ENCODE peak calls at places on chromosomes 16 and 17, in seven cellular contexts. I is heart left ventricle, R is thyroid gland, X is A549, J is esophagus squamous epithelium, M is IMR-90, Z is stomach. G is an unnamed sample.

GRCh38 chr16:54437361-54437760 is 150.8 kb upstream of the IRX3 start:
- DNase-seq in I (no peak), R (no peak), X (no peak), J (no peak), M (no peak), Z (no peak), G (no peak)

GRCh38 chr17:70205386-70205785 is 36.1 kb downstream of the KCNJ2 start:
- DNase-seq in I (no peak), R (no peak), X (no peak), J (no peak), M (no peak), Z (no peak), G (no peak)

GRCh38 chr17:31739300-31739699 is 119.7 kb downstream of the COPRS start:
- DNase-seq in I (no peak), R (no peak), X (no peak), J (no peak), M (peak), Z (no peak), G (no peak)

GRCh38 chr16:56265184-56265583 is 73.9 kb downstream of the GNAO1 start:
- DNase-seq in I (no peak), R (no peak), X (no peak), J (no peak), M (no peak), Z (no peak), G (no peak)

GRCh38 chr17:49775546-49776260 is 11.8 kb upstream of the FAM117A start:
- DNase-seq in I (no peak), R (peak), X (no peak), J (no peak), M (no peak), Z (no peak), G (peak)

GRCh38 chr16:11596572-11597226 is 10.0 kb upstream of the LITAF start:
- DNase-seq in I (no peak), R (no peak), X (no peak), J (no peak), M (no peak), Z (no peak), G (peak)

GRCh38 chr16:57091200-57091989 is 988 bp upstream of the CPNE2 start:
- DNase-seq in I (no peak), R (peak), X (peak), J (no peak), M (peak), Z (peak), G (no peak)

GRCh38 chr16:11101695-11102522 is 154.1 kb downstream of the SOCS1 start:
- DNase-seq in I (no peak), R (no peak), X (no peak), J (no peak), M (peak), Z (no peak), G (no peak)

GRCh38 chr16:89512453-89512852 is 4.2 kb downstream of the SPG7 start:
- DNase-seq in I (no peak), R (no peak), X (no peak), J (no peak), M (no peak), Z (no peak), G (no peak)

GRCh38 chr16:55297910-55298175 is 26.2 kb upstream of the IRX6 start:
- DNase-seq in I (no peak), R (no peak), X (no peak), J (no peak), M (peak), Z (no peak), G (no peak)

GRCh38 chr17:21277332-21277731 is 7.2 kb upstream of the MAP2K3 start:
- DNase-seq in I (no peak), R (no peak), X (no peak), J (no peak), M (no peak), Z (no peak), G (no peak)

GRCh38 chr16:77271532-77272426 is 72.6 kb downstream of the SYCE1L start:
- DNase-seq in I (no peak), R (peak), X (no peak), J (no peak), M (no peak), Z (no peak), G (no peak)

GRCh38 chr16:18800674-18801196 is 614 bp downstream of the ARL6IP1 start:
- DNase-seq in I (no peak), R (peak), X (no peak), J (no peak), M (no peak), Z (no peak), G (no peak)

DNA sequence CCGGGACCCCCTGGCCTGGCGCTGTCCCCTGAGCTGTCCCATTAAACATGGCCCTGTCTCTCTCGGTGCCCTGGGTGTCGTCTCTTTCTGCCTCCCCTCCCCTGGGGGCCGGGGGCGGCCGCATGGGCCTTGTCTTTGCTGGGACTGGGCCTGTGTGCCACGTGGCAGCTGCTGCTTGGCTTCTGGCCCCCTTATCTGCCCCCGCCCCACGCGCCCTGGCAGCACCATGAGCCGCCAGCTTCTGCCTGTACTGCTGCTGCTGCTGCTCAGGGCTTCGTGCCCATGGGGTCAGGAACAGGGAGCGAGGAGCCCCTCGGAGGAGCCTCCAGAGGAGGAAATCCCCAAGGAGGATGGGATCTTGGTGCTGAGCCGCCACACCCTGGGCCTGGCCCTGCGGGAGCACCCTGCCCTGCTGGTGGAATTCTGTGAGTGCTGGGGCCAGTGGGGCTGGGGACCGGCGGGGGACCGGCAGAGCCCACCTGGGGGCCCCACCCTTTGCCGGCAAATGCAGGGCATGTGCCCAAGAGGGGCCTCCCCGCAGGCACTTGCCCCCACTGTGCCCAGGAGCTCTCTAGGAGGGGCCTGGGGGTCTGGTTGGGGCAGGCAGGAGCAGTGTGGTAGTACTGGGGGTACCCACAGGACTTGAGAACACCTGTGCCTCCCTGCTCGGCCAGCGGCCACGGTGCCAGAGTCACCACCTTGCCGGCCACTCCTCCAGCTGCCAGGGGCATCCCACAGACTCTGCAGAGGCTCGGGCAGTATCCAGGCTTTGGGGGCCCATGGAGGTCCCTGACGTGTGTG is at the start of gene PDIA2:
- DNase-seq in I (no peak), R (no peak), X (no peak), J (no peak), M (no peak), Z (peak), G (no peak)
- TF ChIP-seq POLR2A in I (no peak), R (no peak), X (no peak), J (no peak), M (no peak), Z (no peak), G (no peak)

DNA sequence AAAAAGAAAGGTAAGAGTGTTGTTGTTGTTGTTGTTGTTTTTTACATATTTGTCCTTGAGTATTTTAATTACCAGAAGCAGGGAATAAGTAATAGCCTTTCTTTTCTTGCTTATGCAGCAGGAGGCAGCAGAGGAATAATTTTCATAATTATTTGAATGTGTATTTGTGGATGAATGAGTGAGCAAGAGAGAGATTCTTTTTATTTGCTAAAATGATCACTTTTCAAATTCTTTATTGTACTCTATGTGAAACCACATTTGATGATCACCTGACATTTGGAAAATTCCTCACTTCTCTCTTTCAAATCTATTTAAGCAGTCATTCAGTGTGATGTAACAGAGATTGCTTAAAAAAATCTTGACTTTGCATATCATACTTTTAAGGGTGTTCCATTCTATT is 223.6 kb downstream of the BCAS3 start:
- DNase-seq in I (no peak), R (no peak), X (no peak), J (no peak), M (peak), Z (no peak), G (no peak)
- TF ChIP-seq CTCF in I (no peak), R (no peak), X (no peak), J (no peak), M (peak), Z (no peak), G (no peak)

DNA sequence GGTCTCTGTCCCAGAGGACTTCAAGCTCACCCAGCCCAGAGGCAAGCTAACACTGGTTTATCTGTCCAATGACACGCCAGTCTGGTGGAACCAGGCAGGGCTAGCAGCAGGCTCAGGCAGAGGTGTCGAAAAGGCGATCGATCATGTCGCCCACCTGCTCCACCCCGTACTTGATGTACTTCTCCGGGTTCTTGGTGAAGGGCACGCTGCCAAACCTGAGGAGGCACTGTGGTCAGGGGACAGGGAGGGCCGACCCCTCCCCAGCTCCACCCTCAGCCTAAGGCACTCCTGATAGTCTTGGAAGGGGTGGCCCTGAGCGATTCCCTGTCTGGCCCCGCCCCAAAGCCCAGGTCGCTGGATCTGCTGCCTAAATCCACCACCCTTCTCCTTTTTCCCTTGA is 4.6 kb downstream of the ZACN start:
- DNase-seq in I (peak), R (no peak), X (no peak), J (no peak), M (no peak), Z (no peak), G (no peak)
- H3K27ac ChIP-seq in I (no peak), R (no peak), X (no peak), J (no peak), M (no peak), Z (no peak), G (no peak)

GRCh38 chr17:79739148-79740062 is 8.7 kb downstream of the ENPP7 start:
- DNase-seq in I (no peak), R (no peak), X (no peak), J (no peak), M (no peak), Z (no peak), G (no peak)

GRCh38 chr17:79741751-79742588 is 11.2 kb downstream of the ENPP7 start:
- DNase-seq in I (peak), R (peak), X (peak), J (no peak), M (peak), Z (peak), G (peak)

GRCh38 chr17:79738643-79739042 is 7.9 kb downstream of the ENPP7 start:
- DNase-seq in I (no peak), R (no peak), X (no peak), J (no peak), M (no peak), Z (no peak), G (no peak)

GRCh38 chr17:79741401-79741750 is 10.6 kb downstream of the ENPP7 start:
- DNase-seq in I (peak), R (no peak), X (no peak), J (no peak), M (no peak), Z (no peak), G (no peak)

GRCh38 chr17:79740413-79740812 is 9.7 kb downstream of the ENPP7 start:
- DNase-seq in I (no peak), R (no peak), X (no peak), J (no peak), M (no peak), Z (no peak), G (no peak)
- TF ChIP-seq POLR2A in I (no peak), R (no peak), X (no peak), J (no peak), M (no peak), Z (no peak), G (no peak)

GRCh38 chr17:74353446-74354060 is 8.1 kb downstream of the BTBD17 start:
- DNase-seq in I (no peak), R (peak), X (no peak), J (no peak), M (no peak), Z (no peak), G (no peak)

GRCh38 chr17:74351552-74352210 is 10.0 kb downstream of the BTBD17 start:
- DNase-seq in I (no peak), R (no peak), X (no peak), J (no peak), M (no peak), Z (no peak), G (no peak)

GRCh38 chr17:74354561-74354960 is 7.1 kb downstream of the BTBD17 start:
- DNase-seq in I (no peak), R (no peak), X (no peak), J (no peak), M (no peak), Z (no peak), G (no peak)

GRCh38 chr17:74355065-74355464 is 6.6 kb downstream of the BTBD17 start:
- DNase-seq in I (no peak), R (no peak), X (no peak), J (no peak), M (no peak), Z (no peak), G (no peak)

GRCh38 chr17:74354123-74354522 is 7.5 kb downstream of the BTBD17 start:
- DNase-seq in I (peak), R (peak), X (peak), J (no peak), M (no peak), Z (peak), G (peak)
- TF ChIP-seq CTCF in I (peak), R (peak), X (peak), J (peak), M (peak), Z (no peak), G (peak)

GRCh38 chr17:38428643-38429371 is 543 bp downstream of the ARHGAP23 start:
- DNase-seq in I (peak), R (peak), X (peak), J (no peak), M (peak), Z (peak), G (peak)

GRCh38 chr17:38430822-38431221 is 2.6 kb downstream of the ARHGAP23 start:
- DNase-seq in I (no peak), R (no peak), X (no peak), J (no peak), M (no peak), Z (no peak), G (no peak)

GRCh38 chr17:38429476-38430100 is 1.3 kb downstream of the ARHGAP23 start:
- DNase-seq in I (no peak), R (no peak), X (no peak), J (no peak), M (no peak), Z (no peak), G (no peak)

GRCh38 chr17:38431343-38432145 is 3.3 kb downstream of the ARHGAP23 start:
- DNase-seq in I (no peak), R (no peak), X (no peak), J (no peak), M (no peak), Z (no peak), G (no peak)

DNA sequence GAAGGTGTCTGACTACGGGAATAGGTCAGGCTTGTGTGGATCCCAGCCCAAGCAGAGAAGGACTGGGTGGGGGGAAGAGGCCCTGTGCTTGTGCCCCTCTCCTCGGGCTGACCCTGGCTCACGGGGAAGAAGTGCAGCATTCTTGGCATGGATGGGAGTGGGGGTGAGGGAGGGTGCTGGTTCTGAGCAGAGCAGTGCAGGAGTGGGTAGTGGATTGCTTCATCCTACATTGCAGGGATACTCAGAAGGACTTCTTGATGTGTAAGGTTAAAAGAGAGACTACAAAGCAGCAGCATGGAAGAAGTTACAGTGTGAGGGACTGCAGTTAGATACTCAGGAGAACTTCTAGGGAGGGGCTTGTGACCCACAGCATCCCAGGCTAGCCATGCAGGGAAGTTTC is 2.1 kb downstream of the ARHGAP23 start:
- DNase-seq in I (no peak), R (no peak), X (no peak), J (no peak), M (peak), Z (no peak), G (no peak)
- H3K27ac ChIP-seq in I (peak), R (no peak), X (no peak), J (peak), M (peak), Z (peak), G (peak)

GRCh38 chr17:67347826-67348225 is 18.6 kb downstream of the PSMD12 start:
- DNase-seq in I (no peak), R (no peak), X (no peak), J (no peak), M (no peak), Z (no peak), G (no peak)

GRCh38 chr17:67343237-67343636 is 23.1 kb downstream of the PSMD12 start:
- DNase-seq in I (no peak), R (no peak), X (no peak), J (no peak), M (no peak), Z (no peak), G (no peak)
- TF ChIP-seq POLR2A in I (no peak), R (no peak), X (no peak), J (no peak), M (no peak), Z (no peak), G (no peak)

GRCh38 chr17:19369107-19369778 is 6.7 kb upstream of the B9D1 start:
- DNase-seq in I (no peak), R (no peak), X (no peak), J (no peak), M (no peak), Z (no peak), G (no peak)
- TF ChIP-seq CTCF in I (no peak), R (no peak), X (no peak), J (no peak), M (no peak), Z (no peak), G (no peak)